ENCODE peak calls at places on chromosomes 3 and 15, in nine cellular contexts. D, P, G, M, E, Y, V, J and L are unnamed samples.

GRCh38 chr3:152097770-152098169 is 171.0 kb upstream of the MBNL1 start:
- DNase-seq in Y (no peak), V (no peak), M (no peak), G (no peak), J (no peak), D (no peak), P (no peak), E (no peak), L (no peak)

GRCh38 chr15:83446904-83447708 is at the start of gene SH3GL3:
- DNase-seq in P (no peak), D (no peak), G (peak; percentile 92), J (peak; percentile 34), E (no peak), V (peak; percentile 77), M (peak; percentile 95), Y (peak; percentile 61), L (no peak)

GRCh38 chr15:80578206-80578595 is 116.9 kb upstream of the ABHD17C start:
- DNase-seq in M (no peak), J (no peak), V (no peak), D (no peak), E (no peak), Y (no peak), G (no peak), P (no peak), L (no peak)

GRCh38 chr3:33612641-33613040 is 105.4 kb downstream of the CLASP2 start:
- DNase-seq in Y (no peak), V (no peak), E (no peak), D (no peak), J (no peak), M (no peak), G (no peak), P (no peak), L (no peak)

GRCh38 chr3:178785961-178786360 is 249.7 kb downstream of the KCNMB2 start:
- DNase-seq in G (no peak), D (no peak), J (no peak), Y (no peak), P (no peak), M (no peak), E (no peak), V (no peak), L (no peak)

GRCh38 chr3:40855871-40856270 is 331.1 kb downstream of the ZNF621 start:
- DNase-seq in P (no peak), J (no peak), M (no peak), V (no peak), Y (no peak), E (no peak), G (no peak), D (no peak), L (no peak)

GRCh38 chr3:32238816-32239637 is 547 bp downstream of the CMTM8 start:
- DNase-seq in P (no peak), Y (peak; percentile 26), V (peak; percentile 14), M (peak; percentile 89), E (no peak), G (no peak), J (peak; percentile 38), D (peak; percentile 10), L (no peak)

GRCh38 chr3:170976190-170976519 is 50.4 kb downstream of the SLC2A2 start:
- DNase-seq in E (no peak), M (no peak), J (no peak), D (no peak), G (no peak), P (no peak), V (no peak), Y (no peak), L (no peak)

GRCh38 chr15:33211409-33211808 is 16.9 kb upstream of the FMN1 start:
- DNase-seq in G (no peak), P (no peak), Y (no peak), E (no peak), J (no peak), D (no peak), M (no peak), V (no peak), L (no peak)

GRCh38 chr3:16478516-16478915 is 35.0 kb downstream of the RFTN1 start:
- DNase-seq in V (no peak), J (no peak), D (no peak), Y (no peak), G (no peak), M (no peak), E (no peak), P (no peak), L (no peak)

GRCh38 chr3:132448211-132448961 is 31.1 kb downstream of the DNAJC13 start:
- DNase-seq in V (no peak), M (no peak), J (no peak), D (no peak), G (no peak), E (no peak), P (no peak), Y (no peak), L (no peak)

GRCh38 chr3:55128201-55128870 is 200.5 kb upstream of the LRTM1 start:
- DNase-seq in P (no peak), J (no peak), V (no peak), E (no peak), M (no peak), D (no peak), Y (no peak), G (no peak), L (no peak)

GRCh38 chr15:79881668-79882067 is 15.1 kb downstream of the MTHFS start:
- DNase-seq in Y (no peak), J (no peak), G (no peak), M (no peak), E (no peak), V (no peak), P (no peak), D (no peak), L (no peak)

GRCh38 chr3:47260605-47261004 is 22.0 kb downstream of the KIF9 start:
- DNase-seq in M (no peak), J (no peak), E (no peak), Y (no peak), G (no peak), D (no peak), V (no peak), P (no peak), L (no peak)

GRCh38 chr3:142808103-142808917 is 80.6 kb downstream of the PCOLCE2 start:
- DNase-seq in J (no peak), Y (peak; percentile 27), P (no peak), M (no peak), E (peak; percentile 21), G (no peak), V (peak; percentile 74), D (no peak), L (no peak)

GRCh38 chr3:112378989-112379692 is 46.2 kb downstream of the CD200 start:
- DNase-seq in G (no peak), Y (no peak), E (no peak), P (no peak), D (no peak), M (no peak), J (no peak), V (peak; percentile 78), L (no peak)

GRCh38 chr15:75123395-75123794 is 78.3 kb upstream of the C15orf39 start:
- DNase-seq in P (no peak), J (no peak), Y (no peak), D (no peak), V (no peak), M (no peak), G (no peak), E (peak; percentile 71), L (no peak)

GRCh38 chr3:377158-377561 is 180.6 kb downstream of the CHL1 start:
- DNase-seq in E (no peak), D (no peak), M (no peak), V (no peak), P (no peak), G (no peak), J (peak; percentile 14), Y (no peak), L (no peak)

GRCh38 chr15:98830034-98830634 is 177.5 kb downstream of the PGPEP1L start:
- DNase-seq in D (no peak), M (no peak), P (no peak), Y (no peak), V (no peak), J (no peak), G (no peak), E (no peak), L (no peak)

GRCh38 chr3:177463863-177464262 is 266.6 kb upstream of the TBL1XR1 start:
- DNase-seq in M (no peak), E (no peak), Y (no peak), V (no peak), P (no peak), D (no peak), G (no peak), J (no peak), L (no peak)